ENCODE peak calls at places on chromosomes 1 and 21, in nine cellular contexts. B, F, Y, V, O, Q, M, W and R are unnamed samples.

GRCh38 chr21:44959376-44960091 is 19.7 kb downstream of the SLX9 start:
- DNase-seq in B (no peak), F (no peak), Y (no peak), V (no peak), O (no peak), Q (no peak), M (no peak), W (no peak), R (no peak)

GRCh38 chr1:93222987-93223675 is 42.6 kb downstream of the CCDC18 start:
- DNase-seq in B (no peak), F (no peak), Y (no peak), V (peak; percentile 9), O (no peak), Q (no peak), M (no peak), W (no peak), R (no peak)

GRCh38 chr1:201713093-201713810 is 115.7 kb upstream of the IPO9 start:
- DNase-seq in B (peak; percentile 88), F (peak; percentile 99), Y (peak; percentile 94), V (no peak), O (no peak), Q (no peak), M (peak; percentile 99), W (no peak), R (peak; percentile 99)

GRCh38 chr21:29144736-29145353 is 14.4 kb downstream of the MAP3K7CL start:
- DNase-seq in B (no peak), F (peak; percentile 78), Y (no peak), V (no peak), O (no peak), Q (no peak), M (no peak), W (no peak), R (no peak)

GRCh38 chr1:223337174-223337869 is 26.7 kb downstream of the SUSD4 start:
- DNase-seq in B (no peak), F (no peak), Y (no peak), V (no peak), O (no peak), Q (no peak), M (no peak), W (no peak), R (no peak)

GRCh38 chr1:219518168-219518905 is 94.6 kb downstream of the ZC3H11B start:
- DNase-seq in B (no peak), F (peak; percentile 57), Y (peak; percentile 63), V (peak; percentile 29), O (no peak), Q (no peak), M (peak; percentile 98), W (no peak), R (peak; percentile 45)

GRCh38 chr1:112790920-112791722 is 76.0 kb upstream of the PPM1J start:
- DNase-seq in B (no peak), F (no peak), Y (no peak), V (peak; percentile 81), O (no peak), Q (no peak), M (no peak), W (no peak), R (no peak)

GRCh38 chr1:213148905-213149304 is 97.9 kb downstream of the RPS6KC1 start:
- DNase-seq in B (no peak), F (no peak), Y (no peak), V (no peak), O (no peak), Q (no peak), M (no peak), W (no peak), R (no peak)

GRCh38 chr1:47390843-47391242 is 25.2 kb upstream of the FOXE3 start:
- DNase-seq in B (no peak), F (no peak), Y (no peak), V (no peak), O (no peak), Q (no peak), M (no peak), W (no peak), R (no peak)

GRCh38 chr1:235675152-235675890 is 25.7 kb upstream of the GNG4 start:
- DNase-seq in B (no peak), F (peak; percentile 48), Y (no peak), V (no peak), O (no peak), Q (no peak), M (peak; percentile 11), W (no peak), R (peak; percentile 5)

GRCh38 chr1:79193211-79194079 is 186.9 kb upstream of the ADGRL4 start:
- DNase-seq in B (no peak), F (peak; percentile 70), Y (no peak), V (no peak), O (peak; percentile 48), Q (peak; percentile 4), M (peak; percentile 86), W (peak; percentile 8), R (peak; percentile 91)

GRCh38 chr1:20725189-20726106 is 7.1 kb downstream of the SH2D5 start:
- DNase-seq in B (no peak), F (peak; percentile 89), Y (peak; percentile 38), V (peak; percentile 25), O (no peak), Q (no peak), M (peak; percentile 52), W (no peak), R (peak; percentile 48)

GRCh38 chr21:39348355-39349210 is at the start of gene HMGN1:
- DNase-seq in B (peak; percentile 86), F (peak; percentile 78), Y (no peak), V (peak; percentile 81), O (peak; percentile 95), Q (peak; percentile 91), M (peak; percentile 75), W (peak; percentile 97), R (peak; percentile 87)

GRCh38 chr1:217331698-217332097 is 299.2 kb downstream of the GPATCH2 start:
- DNase-seq in B (no peak), F (no peak), Y (no peak), V (no peak), O (no peak), Q (no peak), M (no peak), W (no peak), R (no peak)

DNA sequence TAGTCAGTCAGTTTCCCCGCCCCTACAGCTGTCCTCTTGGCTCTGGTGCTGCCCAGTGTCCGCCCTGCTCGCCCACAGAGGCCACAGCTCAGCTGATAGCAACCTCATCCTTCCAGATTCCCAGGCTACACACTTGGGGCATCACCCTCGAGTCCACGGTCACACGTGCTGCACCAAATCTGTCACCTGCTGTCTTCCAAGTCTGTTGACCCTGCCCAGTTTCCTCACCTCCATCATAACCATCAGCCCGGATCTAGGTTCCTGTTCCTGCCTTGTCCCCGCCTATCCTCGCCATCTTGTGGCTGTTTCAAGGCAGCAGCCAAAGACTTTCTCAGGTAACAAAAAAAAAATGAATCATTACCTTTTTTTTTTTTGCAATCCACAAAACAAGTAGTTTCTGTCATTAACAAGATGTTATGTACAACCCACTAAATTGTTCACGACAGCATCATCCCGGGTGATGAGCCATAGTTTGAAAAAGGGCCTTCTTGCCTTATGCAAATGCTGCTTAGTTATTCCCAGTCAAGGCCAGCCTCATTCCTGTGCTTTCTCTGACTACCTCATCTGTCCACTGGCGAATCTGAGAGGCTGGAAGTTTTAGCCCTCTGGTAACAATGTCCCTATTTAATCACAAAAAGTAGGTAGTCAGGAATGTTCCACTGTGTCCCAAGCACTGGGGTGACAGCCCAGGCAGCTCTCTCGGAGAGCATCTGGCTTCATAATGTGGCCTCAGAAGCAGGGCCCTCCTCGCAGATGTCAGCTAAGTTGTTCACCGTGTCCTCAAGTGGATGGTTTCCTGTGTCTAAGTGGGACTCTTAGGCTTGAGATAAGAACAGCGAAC is 4.9 kb upstream of the MIIP start:
- DNase-seq in B (no peak), F (peak; percentile 43), Y (no peak), V (no peak), O (peak; percentile 65), Q (no peak), M (no peak), W (no peak), R (no peak)
- TF ChIP-seq CTCF in B (no peak), F (peak; percentile 9), Y (no peak), V (peak; percentile 31), O (no peak), Q (peak; percentile 23), M (no peak), W (peak; percentile 24), R (peak; percentile 12)

GRCh38 chr1:13893456-13893855 is 193.5 kb downstream of the PRDM2 start:
- DNase-seq in B (no peak), F (no peak), Y (no peak), V (no peak), O (no peak), Q (no peak), M (no peak), W (no peak), R (no peak)
- H3K4me3 ChIP-seq in B (no peak overlapping the region), F (peak overlapping the region; percentile 41), Y (no peak overlapping the region), V (no peak overlapping the region), O (no peak overlapping the region), Q (no peak overlapping the region), M (no peak overlapping the region), W (peak overlapping the region; percentile 78), R (no peak overlapping the region)

DNA sequence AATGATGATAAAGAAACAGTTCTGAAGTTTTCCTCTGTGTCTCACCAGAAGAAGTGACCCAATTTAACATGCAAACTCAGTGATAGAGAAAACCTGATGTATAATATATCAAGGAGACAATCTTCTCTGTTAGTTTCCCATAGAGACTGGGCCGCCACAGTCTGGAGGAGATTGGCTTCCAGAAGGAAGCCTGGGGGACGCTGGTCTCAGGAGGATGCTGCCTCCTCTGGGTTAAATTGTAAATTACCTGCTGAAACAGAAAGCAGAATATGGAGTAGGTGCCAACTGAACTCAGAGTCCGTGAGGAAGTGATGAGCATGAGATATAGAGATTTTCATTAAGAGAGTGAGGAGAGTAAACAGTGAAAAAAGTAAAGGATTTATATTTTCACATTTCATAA is 15.8 kb downstream of the OR14I1 start:
- DNase-seq in B (no peak), F (no peak), Y (no peak), V (peak; percentile 14), O (peak; percentile 74), Q (peak; percentile 19), M (no peak), W (no peak), R (no peak)
- TF ChIP-seq CTCF in B (peak; percentile 31), F (no peak), Y (no peak), V (peak; percentile 37), O (peak; percentile 56), Q (peak; percentile 59), M (no peak), W (no peak), R (no peak)

GRCh38 chr1:167065481-167065880 is 24.7 kb downstream of the GPA33 start:
- DNase-seq in B (no peak), F (no peak), Y (no peak), V (no peak), O (no peak), Q (no peak), M (no peak), W (no peak), R (no peak)

GRCh38 chr1:167067904-167068303 is 22.3 kb downstream of the GPA33 start:
- DNase-seq in B (no peak), F (no peak), Y (no peak), V (no peak), O (no peak), Q (no peak), M (no peak), W (no peak), R (no peak)

GRCh38 chr1:167064622-167065021 is 25.6 kb downstream of the GPA33 start:
- DNase-seq in B (no peak), F (no peak), Y (no peak), V (no peak), O (no peak), Q (no peak), M (no peak), W (no peak), R (no peak)

GRCh38 chr1:167068761-167069160 is 21.4 kb downstream of the GPA33 start:
- DNase-seq in B (no peak), F (no peak), Y (no peak), V (no peak), O (no peak), Q (no peak), M (no peak), W (no peak), R (no peak)

GRCh38 chr1:167066333-167067122 is 23.6 kb downstream of the GPA33 start:
- DNase-seq in B (peak; percentile 80), F (peak; percentile 34), Y (no peak), V (peak; percentile 91), O (peak; percentile 62), Q (peak; percentile 87), M (peak; percentile 39), W (peak; percentile 81), R (peak; percentile 50)
- H3K4me3 ChIP-seq in B (no peak overlapping the region), F (peak overlapping the region; percentile 23), Y (no peak overlapping the region), V (peak overlapping the region; percentile 30), O (no peak overlapping the region), Q (no peak overlapping the region), M (peak overlapping the region; percentile 49), W (peak overlapping the region; percentile 15), R (peak overlapping the region; percentile 2)